ENCODE peak calls at places on chromosomes 12 and 14, in ten cellular contexts. U is iris pigment epithelial cell; Z is thyroid gland; R is kidney glomerular epithelial cell; O is SK-N-SH; M is T-helper 1 cell; K is MCF 10A; F is activated CD8-positive, alpha-beta memory T cell treated with anti-CD3 and anti-CD28 coated beads for 1 hour; E is EL; D is NCI-H1092. T is an unnamed sample.

GRCh38 chr14:77965919-77966435 is 166.1 kb downstream of the ADCK1 start:
- DNase-seq in D (peak), K (peak), E (peak), M (no peak), Z (peak), R (peak), U (peak), F (no peak), O (peak), T (peak)

GRCh38 chr14:53180272-53181221 is 27.4 kb upstream of the DDHD1 start:
- DNase-seq in K (peak), R (no peak), M (peak), O (no peak), U (peak), F (no peak), Z (no peak), D (no peak), E (peak), T (no peak)

GRCh38 chr12:117069926-117070900 is 29.0 kb downstream of the TESC start:
- DNase-seq in F (no peak), O (no peak), R (no peak), Z (no peak), M (no peak), E (no peak), U (no peak), D (no peak), K (no peak), T (no peak)

GRCh38 chr14:72165151-72165715 is 233.0 kb downstream of the RGS6 start:
- DNase-seq in O (no peak), K (no peak), F (no peak), E (no peak), Z (no peak), M (no peak), U (no peak), D (no peak), R (no peak), T (no peak)

GRCh38 chr14:38485011-38485410 is 229.1 kb upstream of the CLEC14A start:
- DNase-seq in M (no peak), D (no peak), K (no peak), Z (no peak), O (no peak), U (no peak), E (no peak), F (no peak), R (no peak), T (no peak)

GRCh38 chr14:32820686-32821085 is 118.0 kb upstream of the NPAS3 start:
- DNase-seq in Z (no peak), E (no peak), D (no peak), F (no peak), K (no peak), U (no peak), O (no peak), M (no peak), R (no peak), T (no peak)

GRCh38 chr12:96751626-96752025 is 155.4 kb upstream of the NEDD1 start:
- DNase-seq in U (no peak), O (no peak), R (no peak), Z (no peak), D (no peak), F (no peak), K (no peak), E (peak), M (no peak), T (no peak)

GRCh38 chr12:3752096-3752709 is 706 bp downstream of the CRACR2A start:
- DNase-seq in O (peak), U (peak), E (peak), D (no peak), Z (peak), R (peak), K (no peak), F (no peak), M (peak), T (no peak)

GRCh38 chr14:100522616-100523021 is 64.6 kb downstream of the BEGAIN start:
- DNase-seq in O (no peak), M (no peak), Z (no peak), U (no peak), F (no peak), E (no peak), K (no peak), D (no peak), R (no peak), T (no peak)

GRCh38 chr12:22333751-22334695 is 484 bp downstream of the ST8SIA1 start:
- DNase-seq in R (no peak), D (no peak), M (no peak), K (no peak), U (no peak), O (peak), F (no peak), E (no peak), Z (peak), T (peak)

GRCh38 chr12:102833687-102834435 is 83.2 kb downstream of the PAH start:
- DNase-seq in R (peak), D (no peak), Z (peak), M (no peak), U (peak), K (peak), F (no peak), E (peak), O (no peak), T (no peak)

GRCh38 chr12:108778053-108778452 is 46.7 kb upstream of the CORO1C start:
- DNase-seq in E (no peak), R (no peak), D (no peak), K (no peak), U (no peak), O (no peak), M (no peak), F (no peak), Z (no peak), T (no peak)

GRCh38 chr12:128258866-128259555 is 8.0 kb upstream of the TMEM132C start:
- DNase-seq in R (no peak), O (peak), M (no peak), U (no peak), F (no peak), K (no peak), Z (no peak), E (no peak), D (no peak), T (no peak)

GRCh38 chr14:76995279-76996035 is 33.1 kb downstream of the IRF2BPL start:
- DNase-seq in K (no peak), U (no peak), R (no peak), E (no peak), Z (no peak), D (no peak), F (no peak), M (no peak), O (no peak), T (peak)

GRCh38 chr12:21823581-21823980 is 49.1 kb upstream of the KCNJ8 start:
- DNase-seq in F (no peak), E (no peak), M (no peak), R (peak), O (no peak), Z (peak), U (no peak), D (no peak), K (no peak), T (peak)

GRCh38 chr12:93521225-93521854 is 51.1 kb upstream of the SOCS2 start:
- DNase-seq in R (no peak), O (no peak), K (no peak), M (no peak), F (no peak), U (peak), E (peak), Z (peak), D (no peak), T (no peak)

GRCh38 chr12:49838973-49839633 is 3.8 kb downstream of the BCDIN3D start:
- DNase-seq in E (peak), M (no peak), D (no peak), Z (no peak), U (peak), K (peak), F (no peak), O (peak), R (peak), T (peak)

GRCh38 chr12:116539905-116540482 is 19.2 kb upstream of the MAP1LC3B2 start:
- DNase-seq in Z (peak), E (peak), O (peak), U (peak), K (peak), D (peak), R (peak), M (no peak), F (no peak), T (peak)

GRCh38 chr14:91693342-91693741 is 38.5 kb downstream of the CATSPERB start:
- DNase-seq in O (no peak), E (no peak), F (no peak), K (peak), U (peak), M (no peak), Z (no peak), D (no peak), R (no peak), T (no peak)

GRCh38 chr12:712172-712863 is 40.1 kb upstream of the WNK1 start:
- DNase-seq in M (no peak), O (no peak), K (peak), E (no peak), D (no peak), Z (no peak), F (no peak), R (peak), U (peak), T (no peak)

GRCh38 chr14:32189806-32190205 is 12.0 kb upstream of the RNU6-7 start:
- DNase-seq in O (no peak), Z (no peak), K (no peak), R (no peak), E (no peak), D (no peak), M (no peak), F (no peak), U (no peak), T (no peak)

GRCh38 chr14:59711083-59711482 is 134.5 kb upstream of the CCDC175 start:
- DNase-seq in O (no peak), D (no peak), K (no peak), E (no peak), F (no peak), Z (no peak), M (no peak), U (no peak), R (no peak), T (no peak)

GRCh38 chr14:101201535-101202125 is 298.1 kb upstream of the RTL1 start:
- DNase-seq in U (no peak), E (no peak), Z (no peak), M (no peak), F (no peak), O (no peak), K (no peak), D (no peak), R (no peak), T (no peak)

GRCh38 chr14:66974397-66975025 is 214.7 kb upstream of the GARIN2 start:
- DNase-seq in M (no peak), E (peak), D (no peak), K (peak), R (peak), U (peak), Z (no peak), O (no peak), F (no peak), T (no peak)

GRCh38 chr12:50799908-50800307 is 36.0 kb downstream of the ATF1 start:
- DNase-seq in Z (no peak), O (peak), U (no peak), K (no peak), M (no peak), D (no peak), R (no peak), F (no peak), E (no peak), T (no peak)

GRCh38 chr12:129298921-129299320 is 445.6 kb downstream of the GLT1D1 start:
- DNase-seq in E (no peak), D (no peak), M (no peak), F (no peak), U (no peak), K (no peak), Z (no peak), O (no peak), R (peak), T (no peak)

GRCh38 chr12:19643635-19644034 is 204.3 kb downstream of the AEBP2 start:
- DNase-seq in D (peak), M (no peak), E (peak), U (peak), K (peak), R (peak), O (peak), Z (peak), F (no peak), T (no peak)

GRCh38 chr14:96261772-96262485 is 5.9 kb downstream of the BDKRB1 start:
- DNase-seq in R (no peak), F (no peak), U (no peak), M (no peak), D (no peak), Z (no peak), K (no peak), O (no peak), E (no peak), T (no peak)

GRCh38 chr14:77183896-77184295 is 2.3 kb downstream of the TMEM63C start:
- DNase-seq in M (no peak), Z (no peak), U (no peak), O (no peak), K (no peak), R (no peak), E (no peak), F (no peak), D (no peak), T (no peak)

GRCh38 chr14:99347561-99347960 is 75.6 kb upstream of the BCL11B start:
- DNase-seq in Z (no peak), M (no peak), O (no peak), E (no peak), D (no peak), F (no peak), K (no peak), R (no peak), U (no peak), T (peak)

GRCh38 chr12:32104572-32105355 is 1.9 kb upstream of the BICD1 start:
- DNase-seq in K (no peak), Z (no peak), O (no peak), M (no peak), D (no peak), U (no peak), E (no peak), R (peak), F (no peak), T (no peak)

GRCh38 chr12:64099430-64099829 is 122.7 kb downstream of the KICS2 start:
- DNase-seq in E (peak), F (no peak), Z (peak), D (no peak), U (peak), K (peak), O (no peak), R (peak), M (no peak), T (no peak)

GRCh38 chr12:52829986-52830385 is 4.1 kb downstream of the KRT79 start:
- DNase-seq in F (no peak), D (no peak), E (no peak), U (no peak), R (no peak), O (no peak), Z (no peak), K (no peak), M (no peak), T (no peak)

GRCh38 chr12:115354476-115354890 is 670.5 kb upstream of the TBX3 start:
- DNase-seq in U (no peak), E (peak), O (no peak), R (no peak), F (no peak), Z (no peak), K (no peak), D (no peak), M (no peak), T (no peak)

GRCh38 chr12:124369901-124370378 is 75.0 kb downstream of the RFLNA start:
- DNase-seq in D (no peak), O (peak), R (no peak), Z (no peak), F (no peak), K (no peak), E (no peak), U (no peak), M (no peak), T (peak)

T was measured in head of caudate nucleus.